ENCODE peak calls at places on chromosomes 5 and 9, in ten cellular contexts. O is lower leg skin, P is astrocyte, C is fibroblast of the aortic adventitia, S is astrocyte of the spinal cord, G is stomach, W is IMR-90, U is GM12878, J is Calu3, N is omental fat pad. L is an unnamed sample.

GRCh38 chr9:99825158-99826046 is 3.7 kb downstream of the NR4A3 start:
- DNase-seq in N (no peak), C (no peak), P (no peak), S (no peak), W (no peak), O (no peak), U (no peak), J (no peak), G (no peak), L (no peak)

GRCh38 chr5:10476878-10477277 is 35.2 kb downstream of the ROPN1L start:
- DNase-seq in O (no peak), P (no peak), U (no peak), W (no peak), G (no peak), C (no peak), N (no peak), S (no peak), J (no peak), L (no peak)

GRCh38 chr5:115979628-115980041 is 17.4 kb downstream of the LVRN start:
- DNase-seq in W (peak), G (no peak), U (no peak), S (no peak), N (no peak), O (no peak), P (peak), J (no peak), C (peak), L (no peak)

GRCh38 chr5:116771466-116772151 is 197.0 kb upstream of the SEMA6A start:
- DNase-seq in P (no peak), W (no peak), U (no peak), N (no peak), O (no peak), S (no peak), G (no peak), C (no peak), J (no peak), L (no peak)

GRCh38 chr9:99023831-99024230 is 80.1 kb downstream of the COL15A1 start:
- DNase-seq in S (peak), P (no peak), W (peak), N (no peak), O (no peak), C (peak), U (no peak), G (no peak), J (no peak), L (no peak)

GRCh38 chr9:111805841-111806241 is 11.1 kb upstream of the SHOC1 start:
- DNase-seq in C (peak), J (no peak), W (peak), N (no peak), O (no peak), S (peak), P (peak), U (no peak), G (no peak), L (no peak)

GRCh38 chr5:178995341-178995690 is 196 bp upstream of the GRM6 start:
- DNase-seq in U (no peak), J (no peak), S (no peak), O (no peak), G (no peak), W (no peak), N (no peak), P (no peak), C (no peak), L (no peak)

GRCh38 chr5:133372306-133373008 is 239.9 kb downstream of the FSTL4 start:
- DNase-seq in S (no peak), G (no peak), W (no peak), O (peak), J (no peak), U (no peak), N (no peak), C (no peak), P (no peak), L (no peak)

GRCh38 chr5:137666109-137666850 is 69.6 kb downstream of the KLHL3 start:
- DNase-seq in C (peak), W (peak), G (peak), S (peak), N (no peak), P (peak), J (peak), U (peak), O (no peak), L (no peak)

GRCh38 chr5:157608972-157609565 is 33.5 kb upstream of the ADAM19 start:
- DNase-seq in O (no peak), J (no peak), C (peak), W (no peak), N (no peak), G (no peak), S (no peak), U (no peak), P (no peak), L (no peak)

GRCh38 chr5:33379757-33380156 is 61.0 kb upstream of the TARS1 start:
- DNase-seq in N (no peak), W (peak), C (peak), O (no peak), U (no peak), S (no peak), J (no peak), G (no peak), P (no peak), L (no peak)
- TF ChIP-seq CTCF in N (no peak), W (peak), C (peak), O (no peak), U (peak), S (peak), J (no peak), G (no peak), P (peak), L (peak)

GRCh38 chr5:19959830-19960384 is 28.1 kb downstream of the CDH18 start:
- DNase-seq in C (no peak), W (no peak), N (no peak), G (no peak), U (no peak), S (no peak), O (no peak), J (no peak), P (no peak), L (no peak)
- TF ChIP-seq CTCF in C (no peak), W (no peak), N (no peak), G (no peak), U (no peak), S (no peak), O (no peak), J (no peak), P (no peak), L (no peak)

DNA sequence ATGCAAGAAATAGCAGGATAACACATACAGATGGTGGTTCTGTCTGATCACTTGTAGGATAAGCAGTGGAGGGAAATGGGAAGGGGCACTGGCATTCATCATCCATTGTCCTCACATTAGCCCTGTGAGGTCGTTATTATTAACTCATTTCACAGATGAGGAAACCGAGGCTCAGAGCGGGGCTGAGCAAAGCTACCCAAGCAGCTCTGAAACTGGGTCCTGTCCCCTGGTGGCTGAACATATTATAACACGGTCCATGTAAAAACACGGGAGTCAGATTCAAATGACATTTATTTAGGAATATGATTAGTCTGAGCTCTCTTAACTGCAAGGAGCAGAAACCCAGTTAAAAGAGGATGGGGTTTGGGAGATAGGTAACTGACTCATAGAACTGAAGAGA is 43.1 kb downstream of the HRH2 start:
- DNase-seq in C (no peak), G (no peak), S (no peak), P (no peak), J (peak), U (no peak), W (no peak), O (peak), N (no peak), L (no peak)
- TF ChIP-seq CTCF in C (no peak), G (peak), S (no peak), P (peak), J (no peak), U (peak), W (no peak), O (no peak), N (no peak), L (peak)

DNA sequence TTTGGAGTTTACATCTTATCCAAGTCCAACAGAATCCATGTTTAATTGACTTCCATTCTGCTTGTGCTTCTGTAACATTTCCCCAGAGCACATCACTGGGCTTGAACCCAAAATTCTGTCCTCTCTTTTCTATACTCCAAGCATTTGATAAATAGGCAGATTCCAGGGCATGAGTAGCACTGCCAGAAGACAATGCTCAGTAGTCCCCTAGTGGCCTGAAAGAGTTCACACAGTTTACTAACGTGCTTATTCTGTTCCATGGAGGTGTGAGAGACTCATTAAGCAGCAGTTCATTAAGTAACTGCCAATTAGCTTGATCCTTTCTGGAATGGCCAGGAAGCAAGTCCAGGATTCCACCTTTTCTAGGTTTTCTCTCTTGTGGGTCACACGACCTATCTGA is 9.4 kb upstream of the GABRA6 start:
- DNase-seq in N (no peak), O (no peak), J (no peak), S (no peak), P (no peak), U (peak), W (no peak), G (no peak), C (no peak), L (no peak)
- TF ChIP-seq CTCF in N (no peak), O (no peak), J (no peak), S (no peak), P (no peak), U (peak), W (no peak), G (peak), C (no peak), L (no peak)